ENCODE peak calls at places on chromosomes 13 and 19, in six cellular contexts. C, Z, R, J, B and O are unnamed samples.

GRCh38 chr19:56639217-56639616 is 3.7 kb upstream of the SMIM17 start:
- DNase-seq in C (no peak), Z (no peak), R (no peak), J (no peak), B (peak; percentile 8), O (peak; percentile 13)

GRCh38 chr13:38090913-38091312 is 221.3 kb upstream of the TRPC4 start:
- DNase-seq in C (no peak), Z (no peak), R (no peak), J (no peak), B (no peak), O (no peak)

GRCh38 chr19:39843919-39844793 is 2.0 kb downstream of the FBL start:
- DNase-seq in C (peak; percentile 45), Z (no peak), R (no peak), J (peak; percentile 50), B (peak; percentile 59), O (peak; percentile 81)

GRCh38 chr19:33798701-33799111 is 2.0 kb downstream of the KCTD15 start:
- DNase-seq in C (no peak), Z (no peak), R (no peak), J (no peak), B (peak; percentile 56), O (no peak)

GRCh38 chr13:97749174-97749573 is 204.3 kb upstream of the IPO5 start:
- DNase-seq in C (peak; percentile 1), Z (peak; percentile 2), R (peak; percentile 28), J (peak; percentile 85), B (peak; percentile 63), O (peak; percentile 52)

GRCh38 chr19:27964165-27964564 is 1248.8 kb downstream of the UQCRFS1 start:
- DNase-seq in C (no peak), Z (no peak), R (no peak), J (no peak), B (no peak), O (no peak)

GRCh38 chr19:5828661-5829566 is 10.6 kb downstream of the FUT6 start:
- DNase-seq in C (no peak), Z (no peak), R (no peak), J (no peak), B (peak; percentile 10), O (no peak)

GRCh38 chr19:30567535-30568232 is 195.5 kb downstream of the ZNF536 start:
- DNase-seq in C (no peak), Z (no peak), R (no peak), J (no peak), B (no peak), O (no peak)

GRCh38 chr13:109687559-109688448 is 98.6 kb downstream of the IRS2 start:
- DNase-seq in C (no peak), Z (no peak), R (no peak), J (no peak), B (no peak), O (no peak)

GRCh38 chr13:113121183-113121927 is 1.2 kb upstream of the F10 start:
- DNase-seq in C (no peak), Z (no peak), R (no peak), J (no peak), B (no peak), O (no peak)

GRCh38 chr13:27199691-27200090 is 28.1 kb upstream of the USP12 start:
- DNase-seq in C (no peak), Z (no peak), R (no peak), J (no peak), B (no peak), O (no peak)

GRCh38 chr13:41833851-41834250 is 127.1 kb downstream of the VWA8 start:
- DNase-seq in C (no peak), Z (no peak), R (no peak), J (peak; percentile 22), B (no peak), O (no peak)

GRCh38 chr19:6065685-6066365 is 44.5 kb downstream of the RFX2 start:
- DNase-seq in C (peak; percentile 47), Z (no peak), R (no peak), J (peak; percentile 56), B (no peak), O (peak; percentile 79)

GRCh38 chr19:8484331-8484894 is 18.0 kb downstream of the PRAM1 start:
- DNase-seq in C (no peak), Z (no peak), R (no peak), J (no peak), B (no peak), O (no peak)

GRCh38 chr19:56942749-56943148 is 102.2 kb upstream of the PEG3 start:
- DNase-seq in C (no peak), Z (peak; percentile 3), R (no peak), J (no peak), B (peak; percentile 7), O (peak; percentile 14)

GRCh38 chr13:78382481-78382880 is 220.9 kb downstream of the POU4F1 start:
- DNase-seq in C (no peak), Z (no peak), R (no peak), J (no peak), B (no peak), O (no peak)

GRCh38 chr13:45341799-45342584 is 1.0 kb upstream of the TPT1 start:
- DNase-seq in C (peak; percentile 26), Z (no peak), R (peak; percentile 5), J (peak; percentile 74), B (peak; percentile 54), O (peak; percentile 49)

GRCh38 chr19:42325896-42326771 is 699 bp downstream of the MEGF8 start:
- DNase-seq in C (peak; percentile 60), Z (no peak), R (no peak), J (no peak), B (no peak), O (no peak)

GRCh38 chr19:8505680-8506401 is 3.4 kb upstream of the PRAM1 start:
- DNase-seq in C (peak; percentile 86), Z (peak; percentile 76), R (peak; percentile 94), J (peak; percentile 41), B (peak; percentile 52), O (peak; percentile 69)

GRCh38 chr13:40206241-40207109 is 460.0 kb downstream of the FOXO1 start:
- DNase-seq in C (peak; percentile 64), Z (peak; percentile 12), R (no peak), J (peak; percentile 100), B (peak; percentile 80), O (no peak)

GRCh38 chr19:7415163-7415856 is 66.6 kb downstream of the ARHGEF18 start:
- DNase-seq in C (no peak), Z (no peak), R (no peak), J (peak; percentile 50), B (peak; percentile 84), O (no peak)

GRCh38 chr19:33389574-33390119 is 16.1 kb downstream of the CEBPG start:
- DNase-seq in C (no peak), Z (no peak), R (no peak), J (no peak), B (no peak), O (no peak)

GRCh38 chr13:34249546-34249945 is 431.6 kb downstream of the RFC3 start:
- DNase-seq in C (no peak), Z (no peak), R (no peak), J (no peak), B (no peak), O (no peak)

GRCh38 chr19:10292206-10292788 is 2.5 kb downstream of the ICAM5 start:
- DNase-seq in C (peak; percentile 89), Z (peak; percentile 48), R (peak; percentile 67), J (peak; percentile 55), B (peak; percentile 78), O (peak; percentile 68)

GRCh38 chr13:41457589-41458186 is 338 bp downstream of the RGCC start:
- DNase-seq in C (peak; percentile 4), Z (no peak), R (no peak), J (no peak), B (peak; percentile 10), O (peak; percentile 6)

GRCh38 chr13:24035411-24035810 is 125.1 kb upstream of the SPATA13 start:
- DNase-seq in C (no peak), Z (no peak), R (no peak), J (no peak), B (no peak), O (peak; percentile 20)

GRCh38 chr13:46866150-46866549 is 30.7 kb downstream of the HTR2A start:
- DNase-seq in C (peak; percentile 31), Z (no peak), R (no peak), J (peak; percentile 74), B (peak; percentile 69), O (peak; percentile 98)

GRCh38 chr19:7109678-7110289 is 40.3 kb downstream of the ZNF557 start:
- DNase-seq in C (no peak), Z (no peak), R (no peak), J (no peak), B (peak; percentile 29), O (no peak)

GRCh38 chr19:8361921-8362793 is 1.8 kb upstream of the ANGPTL4 start:
- DNase-seq in C (peak; percentile 90), Z (peak; percentile 58), R (peak; percentile 94), J (peak; percentile 99), B (peak; percentile 99), O (peak; percentile 94)

GRCh38 chr19:7862413-7862951 is 11.7 kb downstream of the PRR36 start:
- DNase-seq in C (no peak), Z (peak; percentile 73), R (no peak), J (peak; percentile 29), B (peak; percentile 82), O (peak; percentile 46)

GRCh38 chr13:110228936-110229904 is 77.7 kb downstream of the COL4A1 start:
- DNase-seq in C (no peak), Z (no peak), R (no peak), J (peak; percentile 14), B (peak; percentile 71), O (peak; percentile 45)

GRCh38 chr13:98453254-98453843 is 123.6 kb downstream of the STK24 start:
- DNase-seq in C (no peak), Z (no peak), R (no peak), J (no peak), B (no peak), O (no peak)

GRCh38 chr13:112066624-112067004 is 335 bp upstream of the SOX1 start:
- DNase-seq in C (no peak), Z (peak; percentile 76), R (no peak), J (no peak), B (no peak), O (no peak)

GRCh38 chr13:46926856-46927625 is 30.2 kb upstream of the HTR2A start:
- DNase-seq in C (no peak), Z (no peak), R (no peak), J (no peak), B (no peak), O (no peak)

GRCh38 chr19:19269952-19270694 is 3.0 kb downstream of the TM6SF2 start:
- DNase-seq in C (no peak), Z (no peak), R (no peak), J (no peak), B (no peak), O (no peak)

GRCh38 chr19:4352701-4353121 is 9.3 kb downstream of the MPND start:
- DNase-seq in C (peak; percentile 59), Z (peak; percentile 36), R (no peak), J (peak; percentile 52), B (peak; percentile 53), O (peak; percentile 67)